ENCODE peak calls at places on chromosome 9, in four cellular contexts. O is HCT116, A is kidney, L is fibroblast of lung. Q is an unnamed sample.

GRCh38 chr9:27534131-27534530 is 4.5 kb upstream of the MOB3B start:
- DNase-seq in O (no peak), A (no peak), L (no peak), Q (no peak)

GRCh38 chr9:33465596-33466564 is 7.8 kb downstream of the NOL6 start:
- DNase-seq in O (no peak), A (peak; percentile 54), L (no peak), Q (no peak)

GRCh38 chr9:93601063-93601462 is 24.7 kb downstream of the PHF2 start:
- DNase-seq in O (no peak), A (no peak), L (no peak), Q (no peak)

GRCh38 chr9:77589046-77589795 is 58.9 kb downstream of the GNA14 start:
- DNase-seq in O (no peak), A (no peak), L (no peak), Q (no peak)

GRCh38 chr9:91546574-91546973 is 122.9 kb upstream of the NFIL3 start:
- DNase-seq in O (no peak), A (no peak), L (peak; percentile 94), Q (no peak)

GRCh38 chr9:72998363-72998762 is 45.5 kb upstream of the ALDH1A1 start:
- DNase-seq in O (no peak), A (no peak), L (no peak), Q (no peak)

GRCh38 chr9:107471562-107471961 is 18.0 kb downstream of the KLF4 start:
- DNase-seq in O (no peak), A (no peak), L (no peak), Q (no peak)

GRCh38 chr9:6214903-6215302 is 704 bp upstream of the IL33 start:
- DNase-seq in O (no peak), A (no peak), L (peak; percentile 71), Q (no peak)

GRCh38 chr9:2411459-2412215 is 209.9 kb upstream of the VLDLR start:
- DNase-seq in O (no peak), A (no peak), L (peak; percentile 89), Q (no peak)

GRCh38 chr9:120917989-120918630 is 8.5 kb downstream of the TRAF1 start:
- DNase-seq in O (no peak), A (no peak), L (no peak), Q (no peak)

GRCh38 chr9:13181652-13182051 is 97.8 kb downstream of the MPDZ start:
- DNase-seq in O (no peak), A (no peak), L (peak; percentile 50), Q (peak; percentile 1)

GRCh38 chr9:108859459-108860114 is 2.5 kb upstream of the ACTL7A start:
- DNase-seq in O (no peak), A (no peak), L (peak; percentile 5), Q (no peak)
- H3K4me3 ChIP-seq in O (no peak overlapping the region), A (no peak overlapping the region), L (no peak overlapping the region), Q (no peak overlapping the region)

DNA sequence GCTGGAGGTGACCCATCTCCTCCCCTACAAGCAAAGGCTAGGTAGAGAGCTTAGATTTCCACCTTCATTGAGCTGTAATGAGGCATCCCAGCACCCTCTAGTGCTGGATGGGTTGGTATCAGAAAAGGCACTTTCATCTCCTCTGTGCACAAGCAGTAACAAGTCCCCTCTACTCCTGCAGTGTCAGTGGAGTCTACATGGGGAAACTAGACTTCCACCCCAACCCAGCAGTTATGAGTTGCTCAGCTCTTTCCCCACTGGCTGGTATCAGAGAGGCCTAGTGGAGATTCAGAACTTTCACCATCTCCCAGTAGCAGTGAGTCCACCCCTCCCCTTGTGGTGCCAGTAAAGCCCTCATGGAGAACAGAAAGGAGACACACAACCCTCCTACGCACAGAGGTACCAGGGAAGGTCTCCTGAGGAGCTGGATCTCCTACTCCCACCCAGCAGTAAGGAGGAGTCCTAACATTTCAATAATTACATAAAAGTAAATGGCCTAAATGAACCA is 17.8 kb downstream of the FCN1 start:
- DNase-seq in O (no peak), A (no peak), L (no peak), Q (no peak)
- TF ChIP-seq CTCF in O (no peak), A (no peak), L (no peak), Q (no peak)

GRCh38 chr9:1157836-1158235 is 107.7 kb downstream of the DMRT2 start:
- DNase-seq in O (no peak), A (no peak), L (no peak), Q (no peak)

GRCh38 chr9:1155602-1156001 is 105.4 kb downstream of the DMRT2 start:
- DNase-seq in O (no peak), A (no peak), L (no peak), Q (no peak)

GRCh38 chr9:1154739-1155138 is 104.6 kb downstream of the DMRT2 start:
- DNase-seq in O (no peak), A (no peak), L (no peak), Q (no peak)

GRCh38 chr9:1152171-1152570 is 102.0 kb downstream of the DMRT2 start:
- DNase-seq in O (no peak), A (no peak), L (no peak), Q (no peak)

DNA sequence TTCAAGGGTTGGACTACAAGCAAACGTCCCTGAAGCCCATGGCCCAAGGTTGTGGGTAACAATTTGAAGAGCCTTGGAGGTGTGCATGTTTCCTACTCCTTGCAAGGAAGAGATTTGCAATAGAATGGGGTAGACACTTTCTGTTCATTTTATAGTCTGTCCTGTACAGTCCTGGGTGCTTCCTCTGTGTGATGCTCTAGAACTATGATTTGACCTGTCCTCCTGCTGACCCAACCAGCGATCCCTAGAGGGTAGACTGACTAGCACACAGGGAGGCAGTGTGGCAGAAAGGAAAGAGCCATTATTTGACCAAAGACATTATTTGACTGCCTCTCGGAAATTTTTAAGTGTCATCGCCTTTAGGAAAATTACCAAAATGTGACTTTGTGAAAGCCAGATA is 106.6 kb downstream of the DMRT2 start:
- DNase-seq in O (no peak), A (no peak), L (no peak), Q (no peak)
- H3K9me3 ChIP-seq in O (no peaks in the 10 kb centered on the region), A (no peaks in the 10 kb centered on the region), L (no peaks in the 10 kb centered on the region), Q (no peaks in the 10 kb centered on the region)

GRCh38 chr9:36276254-36276653 is 18.0 kb upstream of the GNE start:
- DNase-seq in O (no peak), A (no peak), L (no peak), Q (no peak)
- H3K4me3 ChIP-seq in O (no peak overlapping the region), A (peak overlapping the region; percentile 27), L (peak overlapping the region; percentile 52), Q (peak overlapping the region; percentile 47)

DNA sequence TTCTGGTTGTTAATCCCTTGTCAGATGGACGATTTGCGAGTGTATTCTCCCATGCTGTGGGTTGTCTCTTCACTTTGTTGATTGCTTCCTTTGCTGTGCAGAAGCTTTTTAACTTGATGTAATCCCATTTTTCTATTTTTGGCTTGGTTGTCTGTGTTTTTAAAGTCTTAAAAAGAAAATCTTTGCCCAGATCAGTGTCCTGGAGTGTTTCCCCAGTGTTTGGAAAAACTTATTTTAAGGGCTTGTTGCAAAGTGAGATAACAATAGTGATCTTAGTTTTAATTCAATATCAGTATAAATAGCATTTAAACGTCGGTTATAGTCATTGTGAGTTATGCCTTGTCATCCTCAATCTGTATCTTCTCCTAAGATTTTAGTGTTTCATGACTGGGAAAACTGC is 329.5 kb downstream of the CCDC171 start:
- DNase-seq in O (no peak), A (no peak), L (no peak), Q (no peak)
- TF ChIP-seq CTCF in O (no peak), A (no peak), L (no peak), Q (no peak)

GRCh38 chr9:96766199-96766598 is 11.7 kb downstream of the ZNF510 start:
- DNase-seq in O (no peak), A (no peak), L (no peak), Q (no peak)

GRCh38 chr9:96769989-96770388 is 7.9 kb downstream of the ZNF510 start:
- DNase-seq in O (no peak), A (no peak), L (no peak), Q (no peak)

DNA sequence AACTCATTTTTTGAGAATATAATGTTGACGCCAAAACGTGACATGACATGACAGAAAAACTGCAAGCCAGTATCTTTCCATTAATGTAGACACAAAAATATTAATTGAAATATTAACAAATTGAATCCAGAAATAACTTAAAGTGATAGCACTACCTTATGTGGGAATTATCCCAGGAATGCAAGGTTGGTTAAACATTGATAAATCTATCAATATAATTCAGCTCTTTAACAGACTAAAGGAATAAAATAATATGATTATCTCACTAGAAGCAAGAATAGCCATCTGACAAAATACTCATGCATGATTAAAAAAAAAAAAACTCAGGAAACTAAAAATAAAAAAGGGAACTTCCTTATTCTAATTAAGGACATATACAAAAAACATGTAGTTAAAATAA is 6.8 kb downstream of the ZNF510 start:
- DNase-seq in O (no peak), A (no peak), L (no peak), Q (no peak)
- H3K9me3 ChIP-seq in O (peaks cover 23% of the 10 kb centered on the region), A (peaks cover 49% of the 10 kb centered on the region), L (no peaks in the 10 kb centered on the region), Q (peaks cover 19% of the 10 kb centered on the region)

GRCh38 chr9:96398582-96399334 is 15.2 kb upstream of the SLC35D2 start:
- DNase-seq in O (no peak), A (no peak), L (no peak), Q (no peak)
- H3K4me3 ChIP-seq in O (no peak overlapping the region), A (no peak overlapping the region), L (no peak overlapping the region), Q (no peak overlapping the region)

DNA sequence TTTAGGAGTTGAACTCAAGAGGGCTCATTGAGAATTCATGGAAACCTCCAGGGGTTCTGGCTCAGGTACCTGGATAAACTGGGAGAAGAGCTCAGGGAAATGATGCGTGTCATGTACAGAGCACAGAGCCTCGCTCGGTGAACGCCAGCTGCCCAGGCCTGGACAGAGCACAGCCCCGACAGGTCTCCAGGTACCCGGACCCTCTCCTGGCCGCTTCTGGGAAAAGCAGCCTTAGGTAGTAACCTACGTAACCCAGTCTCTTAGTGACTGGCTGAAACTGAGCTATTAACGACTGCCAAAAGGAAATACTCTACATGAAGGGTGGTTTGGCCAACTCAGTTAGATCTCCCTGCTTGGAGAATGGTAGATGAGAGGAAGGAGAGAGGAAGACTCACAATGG is 157.4 kb downstream of the TTLL11 start:
- DNase-seq in O (no peak), A (no peak), L (no peak), Q (no peak)
- TF ChIP-seq CTCF in O (no peak), A (no peak), L (no peak), Q (no peak)

GRCh38 chr9:8384126-8384525 is 584.5 kb upstream of the DMAC1 start:
- DNase-seq in O (no peak), A (no peak), L (no peak), Q (no peak)
- H3K9me3 ChIP-seq in O (peaks cover 14% of the 10 kb centered on the region), A (no peaks in the 10 kb centered on the region), L (no peaks in the 10 kb centered on the region), Q (no peaks in the 10 kb centered on the region)